ENCODE peak calls at places on chromosomes 7 and 10, in seven cellular contexts. T, Q, K, H, Z, F and C are unnamed samples.

GRCh38 chr7:14446829-14447228 is 455.7 kb downstream of the DGKB start:
- DNase-seq in T (no peak), Q (no peak), K (no peak), H (no peak), Z (peak), F (no peak), C (no peak)

GRCh38 chr7:15305002-15305600 is 256.7 kb downstream of the AGMO start:
- DNase-seq in T (peak), Q (peak), K (peak), H (peak), Z (peak), F (peak), C (peak)

GRCh38 chr10:36094091-36094490 is 452.0 kb upstream of the FZD8 start:
- DNase-seq in T (no peak), Q (no peak), K (no peak), H (no peak), Z (no peak), F (no peak), C (no peak)

GRCh38 chr7:30452278-30452930 is 26.2 kb downstream of the NOD1 start:
- DNase-seq in T (no peak), Q (no peak), K (no peak), H (no peak), Z (no peak), F (no peak), C (no peak)

GRCh38 chr10:120999868-121000267 is 148.7 kb downstream of the WDR11 start:
- DNase-seq in T (no peak), Q (no peak), K (no peak), H (no peak), Z (peak), F (no peak), C (no peak)

GRCh38 chr10:4352566-4352961 is 473.4 kb upstream of the AKR1E2 start:
- DNase-seq in T (no peak), Q (no peak), K (no peak), H (no peak), Z (no peak), F (peak), C (no peak)

GRCh38 chr7:44944821-44945220 is 34.0 kb downstream of the MYO1G start:
- DNase-seq in T (no peak), Q (no peak), K (no peak), H (no peak), Z (no peak), F (no peak), C (no peak)

GRCh38 chr7:76283254-76284159 is 19.0 kb upstream of the HSPB1 start:
- DNase-seq in T (no peak), Q (no peak), K (no peak), H (no peak), Z (no peak), F (no peak), C (no peak)

GRCh38 chr7:142894886-142895593 is 9.5 kb upstream of the TRPV6 start:
- DNase-seq in T (no peak), Q (no peak), K (no peak), H (no peak), Z (no peak), F (no peak), C (no peak)

GRCh38 chr7:66696774-66697191 is 43.8 kb upstream of the RABGEF1 start:
- DNase-seq in T (no peak), Q (no peak), K (no peak), H (no peak), Z (no peak), F (peak), C (no peak)

GRCh38 chr7:123305840-123306375 is 106.1 kb upstream of the SLC13A1 start:
- DNase-seq in T (no peak), Q (no peak), K (no peak), H (no peak), Z (no peak), F (peak), C (no peak)

GRCh38 chr7:44195901-44196300 is 4.9 kb upstream of the YKT6 start:
- DNase-seq in T (no peak), Q (no peak), K (no peak), H (no peak), Z (no peak), F (no peak), C (no peak)

GRCh38 chr10:48509061-48509772 is 95.7 kb downstream of the ARHGAP22 start:
- DNase-seq in T (no peak), Q (no peak), K (no peak), H (no peak), Z (no peak), F (no peak), C (no peak)

GRCh38 chr7:376306-376969 is 86.5 kb downstream of the FOXL3 start:
- DNase-seq in T (no peak), Q (no peak), K (no peak), H (no peak), Z (no peak), F (no peak), C (no peak)

GRCh38 chr7:31261373-31261772 is 79.2 kb downstream of the NEUROD6 start:
- DNase-seq in T (no peak), Q (no peak), K (no peak), H (no peak), Z (no peak), F (no peak), C (no peak)

GRCh38 chr7:35370694-35371093 is 116.8 kb upstream of the TBX20 start:
- DNase-seq in T (no peak), Q (no peak), K (no peak), H (no peak), Z (no peak), F (no peak), C (no peak)

GRCh38 chr10:79296431-79296830 is 50.8 kb upstream of the PPIF start:
- DNase-seq in T (no peak), Q (no peak), K (no peak), H (no peak), Z (no peak), F (no peak), C (no peak)

GRCh38 chr7:117907058-117907633 is 33.9 kb upstream of the CTTNBP2 start:
- DNase-seq in T (no peak), Q (no peak), K (no peak), H (no peak), Z (no peak), F (no peak), C (no peak)

GRCh38 chr7:85222522-85222921 is 35.7 kb upstream of the SEMA3D start:
- DNase-seq in T (no peak), Q (no peak), K (peak), H (no peak), Z (no peak), F (peak), C (no peak)

GRCh38 chr7:91892099-91892788 is 11.7 kb upstream of the MTERF1 start:
- DNase-seq in T (no peak), Q (no peak), K (no peak), H (no peak), Z (no peak), F (peak), C (no peak)

GRCh38 chr7:20197837-20198236 is 19.3 kb downstream of the MACC1 start:
- DNase-seq in T (no peak), Q (no peak), K (no peak), H (no peak), Z (no peak), F (no peak), C (no peak)

GRCh38 chr7:150339369-150339768 is 2.1 kb downstream of the RARRES2 start:
- DNase-seq in T (no peak), Q (no peak), K (no peak), H (no peak), Z (no peak), F (peak), C (no peak)

GRCh38 chr10:14478639-14479038 is 147.9 kb upstream of the FRMD4A start:
- DNase-seq in T (peak), Q (peak), K (peak), H (peak), Z (peak), F (peak), C (peak)

GRCh38 chr7:264541-265191 is 25.3 kb upstream of the FOXL3 start:
- DNase-seq in T (no peak), Q (no peak), K (no peak), H (no peak), Z (no peak), F (no peak), C (no peak)

GRCh38 chr7:18666107-18666728 is 170.7 kb downstream of the HDAC9 start:
- DNase-seq in T (peak), Q (peak), K (peak), H (peak), Z (peak), F (peak), C (peak)

GRCh38 chr7:127252736-127253288 is at the start of gene GRM8:
- DNase-seq in T (peak), Q (peak), K (peak), H (peak), Z (no peak), F (peak), C (no peak)

GRCh38 chr10:17003151-17003550 is 126.5 kb downstream of the CUBN start:
- DNase-seq in T (no peak), Q (no peak), K (peak), H (no peak), Z (no peak), F (peak), C (no peak)

GRCh38 chr10:93541402-93542357 is 24.8 kb upstream of the FFAR4 start:
- DNase-seq in T (no peak), Q (peak), K (peak), H (peak), Z (peak), F (peak), C (no peak)

GRCh38 chr7:130127404-130128395 is 57.4 kb downstream of the KLHDC10 start:
- DNase-seq in T (no peak), Q (no peak), K (no peak), H (no peak), Z (no peak), F (peak), C (no peak)

GRCh38 chr7:16630654-16631053 is 14.9 kb downstream of the ANKMY2 start:
- DNase-seq in T (no peak), Q (no peak), K (no peak), H (no peak), Z (no peak), F (no peak), C (no peak)

GRCh38 chr10:85193796-85194195 is 865.4 kb downstream of the CCSER2 start:
- DNase-seq in T (no peak), Q (peak), K (no peak), H (no peak), Z (no peak), F (no peak), C (no peak)

DNA sequence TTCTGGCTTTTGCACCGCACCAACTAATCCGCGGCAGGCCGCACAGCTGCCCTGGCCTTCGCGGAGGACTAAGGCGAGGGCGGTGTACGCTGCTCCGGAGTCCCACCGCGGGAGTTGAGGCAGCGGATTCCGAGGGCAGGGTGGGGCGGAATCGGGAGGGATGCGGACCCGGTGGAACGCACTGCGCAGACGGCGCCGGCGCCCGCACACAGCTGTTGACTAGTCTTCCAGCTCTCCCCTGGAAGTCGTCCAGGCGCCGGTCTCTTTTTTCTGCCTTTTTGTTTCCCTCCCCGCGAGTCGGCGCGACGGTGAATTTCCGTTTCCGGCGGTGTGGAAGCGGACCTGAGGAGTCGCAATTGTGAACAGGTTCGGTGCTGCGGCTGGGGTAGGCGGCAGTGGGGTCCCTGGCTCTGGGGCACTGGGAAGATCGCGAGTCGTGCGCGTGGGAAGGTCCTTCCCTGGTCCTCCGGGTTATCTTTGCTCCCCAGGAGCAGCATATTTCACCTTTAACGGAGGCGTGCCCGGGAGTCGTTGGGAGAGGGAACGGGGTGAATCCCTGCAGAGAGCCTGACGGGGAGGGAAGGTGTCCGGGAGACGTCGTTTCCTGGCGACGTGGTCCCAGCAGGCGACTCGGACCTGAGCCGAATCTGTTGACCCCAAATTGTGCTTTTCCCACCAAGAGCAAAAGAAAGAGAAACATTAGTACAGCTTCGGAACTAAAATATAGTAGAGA is at the start of gene ASAH2B:
- DNase-seq in T (peak), Q (peak), K (peak), H (peak), Z (peak), F (peak), C (peak)
- TF ChIP-seq CTCF in T (no peak), Q (no peak), K (no peak), H (no peak), Z (no peak), F (no peak), C (no peak)

DNA sequence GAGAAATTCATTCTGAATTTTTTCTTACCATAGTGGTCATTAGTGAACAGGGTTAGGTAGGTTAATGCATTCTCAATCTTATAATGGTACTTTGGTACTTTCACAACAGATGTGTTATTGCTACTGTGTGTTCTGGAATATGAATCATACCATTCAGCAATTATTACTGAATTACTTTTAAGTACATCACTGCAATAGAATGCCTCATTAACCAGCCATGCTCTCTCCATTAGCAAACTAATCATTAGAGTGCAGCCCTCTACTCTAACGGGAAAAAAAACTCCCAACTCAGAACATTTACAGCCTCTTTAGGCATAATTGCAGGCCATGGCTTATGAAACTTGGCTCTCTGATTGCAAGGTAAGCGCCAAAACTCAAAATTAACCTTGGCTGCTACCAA is 102.0 kb downstream of the DOCK4 start:
- DNase-seq in T (no peak), Q (no peak), K (no peak), H (no peak), Z (no peak), F (peak), C (no peak)
- TF ChIP-seq CTCF in T (no peak), Q (no peak), K (no peak), H (no peak), Z (no peak), F (no peak), C (no peak)

GRCh38 chr7:28536259-28536658 is 123.9 kb downstream of the CREB5 start:
- DNase-seq in T (no peak), Q (peak), K (peak), H (no peak), Z (no peak), F (peak), C (no peak)
- TF ChIP-seq CTCF in T (no peak), Q (peak), K (peak), H (no peak), Z (no peak), F (peak), C (peak)

GRCh38 chr10:86387221-86387794 is 20.7 kb upstream of the GRID1 start:
- DNase-seq in T (no peak), Q (no peak), K (no peak), H (no peak), Z (no peak), F (no peak), C (no peak)

GRCh38 chr10:86390337-86391120 is 23.9 kb upstream of the GRID1 start:
- DNase-seq in T (no peak), Q (no peak), K (no peak), H (no peak), Z (peak), F (no peak), C (no peak)

GRCh38 chr10:86388119-86388704 is 21.6 kb upstream of the GRID1 start:
- DNase-seq in T (no peak), Q (no peak), K (no peak), H (no peak), Z (no peak), F (no peak), C (no peak)

GRCh38 chr10:86391236-86391840 is 24.7 kb upstream of the GRID1 start:
- DNase-seq in T (no peak), Q (no peak), K (no peak), H (no peak), Z (peak), F (no peak), C (no peak)

DNA sequence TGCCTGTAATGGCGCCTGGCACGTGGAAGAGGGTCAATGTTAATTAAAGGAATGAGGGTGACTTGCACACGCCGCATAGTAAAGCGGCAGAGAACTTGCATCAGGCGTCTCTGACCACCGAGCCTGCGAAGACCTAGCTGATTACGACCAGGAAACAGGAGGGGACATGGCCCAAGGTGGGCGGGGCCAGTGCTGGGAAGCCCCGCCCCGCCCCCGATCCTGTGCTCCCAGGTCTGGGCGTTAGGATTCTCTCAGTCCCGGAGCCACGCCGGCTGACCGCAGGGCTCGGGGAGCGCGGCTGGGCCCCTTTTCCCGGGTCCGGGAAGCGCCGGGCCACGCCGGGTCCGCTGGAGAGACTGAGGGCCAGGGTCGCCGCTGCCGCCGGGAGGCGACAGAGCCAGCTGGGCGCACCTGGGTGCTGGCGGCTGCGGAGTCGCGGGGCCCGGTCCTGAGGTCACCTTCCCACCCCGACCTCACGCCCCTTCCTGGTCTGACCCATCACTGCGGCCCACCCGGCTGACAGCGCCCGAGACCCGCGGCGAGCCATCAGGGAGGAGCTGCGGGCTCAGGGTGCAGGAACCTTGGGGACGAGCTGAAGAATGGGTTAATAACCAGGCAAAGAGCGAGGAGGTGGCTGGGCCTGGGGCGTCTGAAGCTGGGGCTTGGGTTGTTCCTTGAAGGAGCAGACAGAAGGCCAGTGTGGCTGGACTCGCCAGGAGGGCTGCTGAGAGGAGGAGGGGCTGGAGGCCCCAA is 23.0 kb upstream of the GRID1 start:
- DNase-seq in T (peak), Q (peak), K (no peak), H (peak), Z (peak), F (peak), C (no peak)
- TF ChIP-seq CTCF in T (no peak), Q (peak), K (no peak), H (peak), Z (peak), F (no peak), C (no peak)

DNA sequence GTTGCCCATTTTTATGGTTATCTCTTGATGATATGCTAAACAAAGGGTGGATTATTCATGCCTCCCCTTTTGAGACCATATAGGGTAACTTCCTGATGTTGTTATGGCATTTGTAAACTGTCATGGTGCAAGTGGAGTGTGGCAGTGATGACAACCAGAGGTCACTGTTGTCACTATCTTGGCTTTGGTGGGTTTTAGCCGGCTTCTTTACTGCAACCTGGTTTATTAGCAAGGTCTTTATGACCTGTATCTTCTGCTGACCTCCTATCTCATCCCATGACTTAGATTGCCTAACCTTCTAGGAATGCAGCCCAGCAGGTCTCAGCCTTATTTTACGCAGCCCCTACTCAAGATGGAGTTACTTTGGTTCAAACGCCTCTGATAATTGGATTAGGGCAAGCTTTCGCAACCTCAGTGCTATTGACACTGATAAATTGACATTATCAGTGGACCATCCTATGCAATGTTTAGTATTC is 36.9 kb downstream of the BAG3 start:
- DNase-seq in T (no peak), Q (no peak), K (no peak), H (peak), Z (peak), F (no peak), C (no peak)
- TF ChIP-seq CTCF in T (no peak), Q (no peak), K (no peak), H (peak), Z (peak), F (no peak), C (no peak)

GRCh38 chr10:56116684-56117083 is 244.4 kb downstream of the ZWINT start:
- DNase-seq in T (no peak), Q (no peak), K (no peak), H (no peak), Z (no peak), F (no peak), C (no peak)
- TF ChIP-seq CTCF in T (no peak), Q (peak), K (no peak), H (no peak), Z (peak), F (no peak), C (no peak)

GRCh38 chr10:30811665-30812017 is 182.1 kb upstream of the LYZL2 start:
- DNase-seq in T (no peak), Q (no peak), K (no peak), H (no peak), Z (no peak), F (no peak), C (no peak)

GRCh38 chr10:30813872-30814471 is 184.4 kb upstream of the LYZL2 start:
- DNase-seq in T (no peak), Q (no peak), K (peak), H (no peak), Z (no peak), F (peak), C (no peak)

GRCh38 chr10:30812018-30812851 is 182.7 kb upstream of the LYZL2 start:
- DNase-seq in T (no peak), Q (no peak), K (peak), H (no peak), Z (no peak), F (peak), C (peak)

GRCh38 chr10:30806824-30807223 is 177.3 kb upstream of the LYZL2 start:
- DNase-seq in T (no peak), Q (no peak), K (no peak), H (no peak), Z (no peak), F (no peak), C (no peak)

DNA sequence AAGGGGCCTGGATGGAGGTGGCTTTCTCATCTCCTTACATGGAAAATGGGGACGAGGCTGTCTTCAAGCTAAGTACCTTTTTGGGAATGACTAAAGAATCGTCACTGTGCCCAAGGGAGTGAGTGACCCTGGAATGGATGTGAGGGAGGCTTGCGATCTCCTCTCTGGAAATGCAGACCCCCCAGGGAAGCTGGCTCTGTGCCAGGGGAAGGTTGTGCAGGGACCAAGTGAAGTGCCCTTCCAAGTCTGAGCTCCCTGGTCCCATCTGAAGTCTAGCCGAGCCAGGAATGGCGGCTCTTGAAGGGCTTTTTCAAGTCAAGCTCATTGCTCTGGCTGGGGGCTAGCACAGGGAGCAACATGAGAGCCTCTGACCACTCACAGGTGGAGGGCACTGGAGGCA is 180.9 kb upstream of the LYZL2 start:
- DNase-seq in T (no peak), Q (no peak), K (no peak), H (no peak), Z (no peak), F (no peak), C (no peak)
- TF ChIP-seq CTCF in T (no peak), Q (no peak), K (no peak), H (no peak), Z (no peak), F (no peak), C (no peak)

GRCh38 chr7:7157177-7157886 is 25.0 kb upstream of the C1GALT1 start:
- DNase-seq in T (no peak), Q (no peak), K (peak), H (no peak), Z (no peak), F (peak), C (peak)
- TF ChIP-seq CTCF in T (no peak), Q (no peak), K (no peak), H (no peak), Z (no peak), F (no peak), C (no peak)